ENCODE peak calls at places on chromosomes 2 and 18, in five cellular contexts. C is NCI-H748 treated with DMSO at 0.1 percent for 48 hours, Y is foreskin fibroblast, L is WERI-Rb-1, E is Panc1. G is an unnamed sample.

GRCh38 chr2:28627722-28628480 is 123.7 kb upstream of the PPP1CB start:
- DNase-seq in Y (no peak), C (no peak), E (no peak), L (no peak), G (no peak)

GRCh38 chr2:234951386-234952269 is at the start of gene SH3BP4:
- DNase-seq in E (no peak), Y (peak), C (peak), L (peak), G (no peak)

GRCh38 chr2:239381709-239382134 is 19.1 kb downstream of the HDAC4 start:
- DNase-seq in L (no peak), Y (no peak), C (no peak), E (no peak), G (no peak)

GRCh38 chr2:217903859-217904613 is 98.8 kb downstream of the TNS1 start:
- DNase-seq in E (no peak), C (no peak), Y (no peak), L (no peak), G (no peak)

GRCh38 chr2:192546566-192546965 is 351.8 kb upstream of the TMEFF2 start:
- DNase-seq in C (no peak), L (no peak), E (no peak), Y (no peak), G (no peak)

GRCh38 chr2:26384183-26384582 is 17.5 kb upstream of the DRC1 start:
- DNase-seq in L (no peak), C (no peak), E (no peak), Y (no peak), G (no peak)

GRCh38 chr2:66439291-66440010 is 4.5 kb downstream of the MEIS1 start:
- DNase-seq in E (no peak), Y (no peak), L (no peak), C (no peak), G (no peak)

GRCh38 chr18:24244698-24245097 is 105.8 kb downstream of the CABYR start:
- DNase-seq in C (no peak), E (no peak), Y (no peak), L (no peak), G (no peak)

GRCh38 chr2:207711750-207712487 is 479 bp downstream of the CCNYL1 start:
- DNase-seq in C (peak), E (no peak), Y (peak), L (peak), G (no peak)

GRCh38 chr2:196176142-196176738 is 4.9 kb upstream of the STK17B start:
- DNase-seq in C (no peak), L (no peak), Y (no peak), E (no peak), G (no peak)

GRCh38 chr2:164992818-164993217 is 37.5 kb upstream of the SLC38A11 start:
- DNase-seq in Y (peak), L (peak), E (peak), C (peak), G (peak)

GRCh38 chr2:40487592-40487991 is 35.7 kb upstream of the SLC8A1 start:
- DNase-seq in E (no peak), C (no peak), L (no peak), Y (no peak), G (no peak)

GRCh38 chr18:30566877-30567276 is 475.7 kb downstream of the DSC3 start:
- DNase-seq in Y (no peak), E (no peak), L (no peak), C (no peak), G (no peak)

GRCh38 chr2:222861411-222862067 is 703 bp downstream of the ACSL3 start:
- DNase-seq in L (peak), C (peak), Y (no peak), E (no peak), G (no peak)

GRCh38 chr2:190354003-190354690 is 10.8 kb downstream of the INPP1 start:
- DNase-seq in Y (no peak), C (no peak), L (peak), E (no peak), G (no peak)

GRCh38 chr2:217878865-217879595 is 123.8 kb downstream of the TNS1 start:
- DNase-seq in Y (no peak), C (no peak), L (no peak), E (no peak), G (no peak)

GRCh38 chr18:23163786-23164583 is 28.7 kb downstream of the CABLES1 start:
- DNase-seq in L (no peak), E (no peak), C (no peak), Y (no peak), G (no peak)

GRCh38 chr2:189467160-189467559 is 25.9 kb downstream of the WDR75 start:
- DNase-seq in C (no peak), L (no peak), Y (no peak), E (no peak), G (no peak)

GRCh38 chr2:42905341-42906114 is 113.1 kb upstream of the HAAO start:
- DNase-seq in L (peak), Y (no peak), E (no peak), C (no peak), G (no peak)

GRCh38 chr2:186995092-186995491 is 146.1 kb upstream of the ZSWIM2 start:
- DNase-seq in Y (peak), E (no peak), L (no peak), C (no peak), G (no peak)

GRCh38 chr2:1556776-1557466 is 143.7 kb downstream of the TPO start:
- DNase-seq in L (no peak), E (no peak), Y (peak), C (no peak), G (peak)

GRCh38 chr18:41881285-41881684 is 73.7 kb upstream of the PIK3C3 start:
- DNase-seq in C (no peak), E (no peak), L (no peak), Y (peak), G (no peak)

GRCh38 chr2:18378020-18378653 is 182.3 kb downstream of the RDH14 start:
- DNase-seq in C (peak), E (no peak), L (peak), Y (no peak), G (peak)

GRCh38 chr2:158712791-158713522 is 82.2 kb upstream of the DAPL1 start:
- DNase-seq in Y (no peak), C (no peak), L (no peak), E (no peak), G (no peak)

GRCh38 chr18:13366977-13367892 is 148.7 kb downstream of the LDLRAD4 start:
- DNase-seq in L (no peak), E (no peak), C (no peak), Y (no peak), G (no peak)

GRCh38 chr2:207226243-207226642 is 60.5 kb upstream of the KLF7 start:
- DNase-seq in L (no peak), Y (no peak), C (no peak), E (no peak), G (no peak)

GRCh38 chr18:73615506-73615905 is 532.1 kb downstream of the FBXO15 start:
- DNase-seq in L (no peak), E (no peak), C (no peak), Y (peak), G (no peak)

GRCh38 chr18:62957885-62958472 is 242.6 kb downstream of the PHLPP1 start:
- DNase-seq in L (peak), C (peak), Y (no peak), E (no peak), G (peak)

G was measured in Caki2.